ENCODE peak calls at places on chromosome 21, in six cellular contexts. H is GM23338, K is HepG2, P is K562, D is GM12878, J is H1. Y is an unnamed sample.

GRCh38 chr21:41767606-41768370 is 936 bp upstream of the RIPK4 start:
- DNase-seq in H (peak), K (no peak), P (no peak), D (no peak), J (no peak), Y (peak)

GRCh38 chr21:46065215-46065992 is 32.5 kb upstream of the COL6A2 start:
- DNase-seq in H (no peak), K (no peak), P (no peak), D (no peak), J (no peak), Y (no peak)

GRCh38 chr21:45406801-45407628 is 2.0 kb downstream of the COL18A1 start:
- DNase-seq in H (peak), K (peak), P (peak), D (no peak), J (peak), Y (peak)

GRCh38 chr21:46428286-46428685 is 30.4 kb upstream of the DIP2A start:
- DNase-seq in H (no peak), K (no peak), P (no peak), D (no peak), J (no peak), Y (no peak)

GRCh38 chr21:45078877-45079281 is 4.5 kb downstream of the ADARB1 start:
- DNase-seq in H (no peak), K (no peak), P (no peak), D (no peak), J (no peak), Y (no peak)

GRCh38 chr21:29851611-29852010 is 88.2 kb downstream of the GRIK1 start:
- DNase-seq in H (no peak), K (no peak), P (no peak), D (no peak), J (no peak), Y (no peak)

GRCh38 chr21:46532080-46532479 is 72.8 kb downstream of the S100B start:
- DNase-seq in H (no peak), K (no peak), P (no peak), D (no peak), J (no peak), Y (no peak)

GRCh38 chr21:20351138-20351537 is 647.1 kb upstream of the NCAM2 start:
- DNase-seq in H (no peak), K (no peak), P (no peak), D (no peak), J (no peak), Y (no peak)

GRCh38 chr21:44455524-44456206 is 355 bp downstream of the LRRC3 start:
- DNase-seq in H (peak), K (no peak), P (no peak), D (no peak), J (no peak), Y (peak)

GRCh38 chr21:15839601-15840000 is 109.8 kb downstream of the USP25 start:
- DNase-seq in H (no peak), K (no peak), P (no peak), D (no peak), J (no peak), Y (no peak)

GRCh38 chr21:46604975-46605758 is at the start of gene S100B:
- DNase-seq in H (peak), K (no peak), P (no peak), D (no peak), J (no peak), Y (no peak)

GRCh38 chr21:45516671-45517151 is 25.5 kb downstream of the SLC19A1 start:
- DNase-seq in H (no peak), K (no peak), P (no peak), D (no peak), J (no peak), Y (no peak)

GRCh38 chr21:41374177-41374712 is 12.4 kb downstream of the MX2 start:
- DNase-seq in H (no peak), K (no peak), P (no peak), D (no peak), J (no peak), Y (no peak)

GRCh38 chr21:17454315-17455027 is 58.4 kb upstream of the CXADR start:
- DNase-seq in H (peak), K (peak), P (peak), D (no peak), J (peak), Y (peak)

GRCh38 chr21:22374218-22374969 is 1376.2 kb downstream of the NCAM2 start:
- DNase-seq in H (peak), K (no peak), P (no peak), D (no peak), J (peak), Y (peak)

GRCh38 chr21:37469441-37469840 is 102.9 kb downstream of the DYRK1A start:
- DNase-seq in H (no peak), K (no peak), P (no peak), D (no peak), J (no peak), Y (no peak)

GRCh38 chr21:43768868-43769167 is 7.3 kb downstream of the CSTB start:
- DNase-seq in H (peak), K (no peak), P (no peak), D (no peak), J (no peak), Y (no peak)

GRCh38 chr21:37368536-37369279 is 2.1 kb downstream of the DYRK1A start:
- DNase-seq in H (no peak), K (no peak), P (peak), D (no peak), J (no peak), Y (no peak)

GRCh38 chr21:29788752-29789151 is 151.0 kb downstream of the GRIK1 start:
- DNase-seq in H (no peak), K (no peak), P (no peak), D (no peak), J (no peak), Y (no peak)

GRCh38 chr21:36429672-36430546 is 44.7 kb downstream of the CHAF1B start:
- DNase-seq in H (peak), K (peak), P (peak), D (peak), J (peak), Y (peak)

GRCh38 chr21:43211085-43212071 is 42.6 kb downstream of the CRYAA start:
- DNase-seq in H (peak), K (peak), P (no peak), D (no peak), J (no peak), Y (peak)

GRCh38 chr21:27422435-27422834 is 455.5 kb upstream of the ADAMTS5 start:
- DNase-seq in H (no peak), K (no peak), P (no peak), D (no peak), J (no peak), Y (no peak)

GRCh38 chr21:16116798-16117197 is 387.0 kb downstream of the USP25 start:
- DNase-seq in H (no peak), K (no peak), P (no peak), D (no peak), J (no peak), Y (no peak)

GRCh38 chr21:17925900-17926299 is 106.7 kb upstream of the C21orf91 start:
- DNase-seq in H (peak), K (peak), P (peak), D (no peak), J (no peak), Y (no peak)

GRCh38 chr21:15365751-15366392 is 301.1 kb upstream of the NRIP1 start:
- DNase-seq in H (peak), K (peak), P (no peak), D (no peak), J (no peak), Y (no peak)

GRCh38 chr21:30684506-30684905 is 34.1 kb downstream of the KRTAP21-3 start:
- DNase-seq in H (no peak), K (no peak), P (no peak), D (no peak), J (no peak), Y (no peak)

GRCh38 chr21:45086342-45086958 is 12.1 kb downstream of the ADARB1 start:
- DNase-seq in H (no peak), K (no peak), P (no peak), D (no peak), J (no peak), Y (no peak)

GRCh38 chr21:37724201-37724600 is 192.1 kb downstream of the KCNJ6 start:
- DNase-seq in H (no peak), K (no peak), P (no peak), D (no peak), J (no peak), Y (no peak)

GRCh38 chr21:46317710-46318463 is 5.8 kb downstream of the C21orf58 start:
- DNase-seq in H (peak), K (no peak), P (no peak), D (no peak), J (no peak), Y (no peak)

GRCh38 chr21:24658016-24658415 is 949.3 kb downstream of the MRPL39 start:
- DNase-seq in H (no peak), K (no peak), P (no peak), D (no peak), J (no peak), Y (no peak)

GRCh38 chr21:44557491-44558328 is 885 bp downstream of the KRTAP10-3 start:
- DNase-seq in H (no peak), K (no peak), P (no peak), D (no peak), J (no peak), Y (no peak)

GRCh38 chr21:44648557-44649311 is 2.5 kb downstream of the KRTAP10-11 start:
- DNase-seq in H (no peak), K (no peak), P (no peak), D (no peak), J (no peak), Y (no peak)

GRCh38 chr21:14071902-14072734 is 138.6 kb downstream of the LIPI start:
- DNase-seq in H (no peak), K (no peak), P (no peak), D (no peak), J (no peak), Y (no peak)

GRCh38 chr21:45536301-45537081 is 5.7 kb downstream of the SLC19A1 start:
- DNase-seq in H (no peak), K (no peak), P (no peak), D (no peak), J (no peak), Y (peak)

GRCh38 chr21:43824250-43824882 is 35.0 kb downstream of the RRP1 start:
- DNase-seq in H (no peak), K (no peak), P (peak), D (no peak), J (no peak), Y (no peak)

GRCh38 chr21:18521204-18521603 is 117.6 kb upstream of the TMPRSS15 start:
- DNase-seq in H (no peak), K (no peak), P (no peak), D (no peak), J (no peak), Y (no peak)

DNA sequence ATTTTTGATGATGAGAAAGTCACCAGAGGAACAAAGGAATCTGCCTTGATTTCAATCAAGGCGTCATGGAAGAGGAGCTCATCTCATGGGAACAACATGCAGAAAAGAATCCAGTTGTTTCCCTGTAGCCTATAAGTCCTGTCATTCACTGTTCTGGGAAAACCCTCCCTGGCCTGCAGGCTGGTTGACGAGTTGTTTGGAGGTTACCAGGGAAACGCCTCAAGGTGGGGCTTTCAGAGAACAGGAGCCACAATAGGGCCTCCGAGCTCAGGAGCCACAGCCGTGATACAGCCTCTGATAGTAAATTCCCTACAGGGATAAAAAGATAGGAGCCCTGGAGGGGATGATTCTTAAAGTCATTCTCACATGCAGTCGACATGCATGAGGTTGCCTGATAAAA is 135.2 kb downstream of the PSMG1 start:
- DNase-seq in H (peak), K (peak), P (peak), D (no peak), J (no peak), Y (peak)
- TF ChIP-seq CREB1 in H (no peak), K (no peak), P (no peak), D (no peak), J (no peak), Y (no peak)

GRCh38 chr21:32044205-32044874 is 171.5 kb downstream of the HUNK start:
- DNase-seq in H (no peak), K (no peak), P (no peak), D (no peak), J (no peak), Y (no peak)

GRCh38 chr21:32043458-32043857 is 170.6 kb downstream of the HUNK start:
- DNase-seq in H (no peak), K (no peak), P (no peak), D (no peak), J (no peak), Y (no peak)

GRCh38 chr21:32048353-32048752 is 175.5 kb downstream of the HUNK start:
- DNase-seq in H (peak), K (no peak), P (no peak), D (no peak), J (no peak), Y (no peak)

DNA sequence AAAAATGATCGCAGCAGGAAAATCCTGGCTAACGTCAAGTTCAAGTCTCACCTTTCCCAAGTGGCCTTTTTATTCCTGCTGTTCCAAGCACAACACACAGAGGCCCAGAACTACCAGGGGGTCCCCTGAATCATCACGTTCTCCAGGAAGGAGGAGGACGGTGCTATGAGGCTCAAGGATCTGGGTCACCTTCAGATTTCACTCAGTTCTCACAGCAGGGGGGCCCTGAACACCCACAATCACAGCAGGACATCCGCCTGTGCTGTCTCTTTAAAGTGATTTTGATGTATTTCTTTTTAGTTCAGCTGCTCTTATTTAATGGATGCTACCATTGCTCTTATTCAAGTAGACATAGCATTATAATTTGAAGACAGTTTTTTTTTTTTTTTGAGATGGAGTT is 173.4 kb downstream of the HUNK start:
- DNase-seq in H (no peak), K (no peak), P (no peak), D (no peak), J (no peak), Y (no peak)
- TF ChIP-seq CREB1 in H (no peak), K (no peak), P (no peak), D (no peak), J (no peak), Y (no peak)

GRCh38 chr21:32693581-32693980 is 34.2 kb downstream of the SYNJ1 start:
- DNase-seq in H (no peak), K (no peak), P (no peak), D (no peak), J (no peak), Y (no peak)
- TF ChIP-seq CREB1 in H (no peak), K (no peak), P (no peak), D (no peak), J (no peak), Y (no peak)

DNA sequence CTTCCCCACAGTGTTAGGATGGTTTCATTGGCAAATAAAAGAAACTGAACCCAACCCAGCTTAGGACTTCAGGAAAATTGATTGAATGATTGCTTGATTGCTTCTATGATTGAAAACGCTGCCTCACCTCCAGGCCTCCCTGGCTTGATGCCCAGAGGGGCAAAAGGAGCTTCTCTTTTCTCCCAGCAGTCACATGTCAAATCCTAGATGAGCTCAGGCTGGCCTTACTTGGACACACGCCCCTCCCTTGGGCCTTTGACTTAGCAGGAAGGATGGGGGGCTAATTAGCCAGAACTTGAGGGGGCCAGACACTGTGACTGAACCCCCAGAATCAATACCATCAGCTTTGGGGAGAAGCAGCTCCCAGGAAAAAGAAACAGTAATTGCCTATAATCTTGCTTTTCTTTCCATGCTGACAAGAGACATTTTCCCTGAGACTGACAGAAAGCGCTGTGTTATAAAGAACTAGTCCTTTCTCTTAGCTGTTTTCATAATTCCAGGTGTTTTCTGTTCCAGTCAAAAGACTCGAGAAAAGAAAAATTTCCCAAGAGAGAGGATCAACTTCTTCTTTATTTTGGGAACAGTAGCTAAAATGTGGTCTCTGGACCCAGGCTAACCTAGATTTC is 50.8 kb upstream of the ATP5PO start:
- DNase-seq in H (no peak), K (no peak), P (peak), D (no peak), J (no peak), Y (no peak)
- TF ChIP-seq CREB1 in H (no peak), K (no peak), P (no peak), D (no peak), J (no peak), Y (no peak)

Y was measured in WTC11.